ENCODE peak calls at places on chromosomes 5 and 9, in seven cellular contexts. One of them, this sample, is unnamed.

GRCh38 chr9:125295642-125296041 is 34.0 kb downstream of the GAPVD1 start:
- DNase-seq in fibroblast of mammary gland: no peak
- DNase-seq in AG04450: no peak
- DNase-seq in tibial artery: no peak
- DNase-seq in CD4-positive, CD25-positive, alpha-beta regulatory T cell: no peak
- DNase-seq in skeletal muscle cell: no peak
- DNase-seq in ovary: no peak
- DNase-seq in this sample: no peak

GRCh38 chr5:13731229-13731628 is 213.3 kb downstream of the DNAH5 start:
- DNase-seq in CD4-positive, CD25-positive, alpha-beta regulatory T cell: no peak
- DNase-seq in ovary: no peak
- DNase-seq in skeletal muscle cell: no peak
- DNase-seq in fibroblast of mammary gland: no peak
- DNase-seq in AG04450: no peak
- DNase-seq in tibial artery: no peak
- DNase-seq in this sample: no peak

GRCh38 chr9:87609002-87609401 is 111.3 kb downstream of the DAPK1 start:
- DNase-seq in ovary: no peak
- DNase-seq in skeletal muscle cell: no peak
- DNase-seq in AG04450: no peak
- DNase-seq in tibial artery: no peak
- DNase-seq in CD4-positive, CD25-positive, alpha-beta regulatory T cell: no peak
- DNase-seq in fibroblast of mammary gland: no peak
- DNase-seq in this sample: no peak

GRCh38 chr5:133679534-133679933 is 67.2 kb upstream of the FSTL4 start:
- DNase-seq in fibroblast of mammary gland: no peak
- DNase-seq in tibial artery: peak
- DNase-seq in ovary: no peak
- DNase-seq in AG04450: no peak
- DNase-seq in CD4-positive, CD25-positive, alpha-beta regulatory T cell: no peak
- DNase-seq in skeletal muscle cell: no peak
- DNase-seq in this sample: no peak

GRCh38 chr9:86246752-86247161 is 12.7 kb downstream of the C9orf153 start:
- DNase-seq in AG04450: no peak
- DNase-seq in tibial artery: no peak
- DNase-seq in fibroblast of mammary gland: peak
- DNase-seq in CD4-positive, CD25-positive, alpha-beta regulatory T cell: no peak
- DNase-seq in skeletal muscle cell: no peak
- DNase-seq in ovary: no peak
- DNase-seq in this sample: no peak

GRCh38 chr5:7851617-7852289 is 820 bp upstream of the CFAP90 start:
- DNase-seq in CD4-positive, CD25-positive, alpha-beta regulatory T cell: peak
- DNase-seq in fibroblast of mammary gland: no peak
- DNase-seq in ovary: no peak
- DNase-seq in skeletal muscle cell: no peak
- DNase-seq in tibial artery: no peak
- DNase-seq in AG04450: no peak
- DNase-seq in this sample: no peak

GRCh38 chr5:97075649-97076048 is 66.8 kb downstream of the LIX1 start:
- DNase-seq in skeletal muscle cell: no peak
- DNase-seq in ovary: no peak
- DNase-seq in fibroblast of mammary gland: no peak
- DNase-seq in AG04450: no peak
- DNase-seq in CD4-positive, CD25-positive, alpha-beta regulatory T cell: no peak
- DNase-seq in tibial artery: no peak
- DNase-seq in this sample: no peak

GRCh38 chr9:121362813-121363585 is 7.1 kb downstream of the STOM start:
- DNase-seq in ovary: no peak
- DNase-seq in fibroblast of mammary gland: peak
- DNase-seq in CD4-positive, CD25-positive, alpha-beta regulatory T cell: no peak
- DNase-seq in AG04450: no peak
- DNase-seq in skeletal muscle cell: peak
- DNase-seq in tibial artery: no peak
- DNase-seq in this sample: no peak

GRCh38 chr5:111070272-111071134 is 1.0 kb upstream of the TSLP start:
- DNase-seq in fibroblast of mammary gland: peak
- DNase-seq in CD4-positive, CD25-positive, alpha-beta regulatory T cell: no peak
- DNase-seq in skeletal muscle cell: no peak
- DNase-seq in AG04450: no peak
- DNase-seq in ovary: no peak
- DNase-seq in tibial artery: peak
- DNase-seq in this sample: no peak

GRCh38 chr5:14901462-14902051 is 30.0 kb upstream of the ANKH start:
- DNase-seq in ovary: no peak
- DNase-seq in skeletal muscle cell: no peak
- DNase-seq in fibroblast of mammary gland: peak
- DNase-seq in AG04450: peak
- DNase-seq in tibial artery: no peak
- DNase-seq in CD4-positive, CD25-positive, alpha-beta regulatory T cell: no peak
- DNase-seq in this sample: no peak

GRCh38 chr9:89482056-89482784 is 15.7 kb downstream of the SEMA4D start:
- DNase-seq in AG04450: no peak
- DNase-seq in fibroblast of mammary gland: no peak
- DNase-seq in skeletal muscle cell: no peak
- DNase-seq in tibial artery: no peak
- DNase-seq in ovary: no peak
- DNase-seq in CD4-positive, CD25-positive, alpha-beta regulatory T cell: no peak
- DNase-seq in this sample: no peak
- H3K4me3 ChIP-seq in AG04450: no peak
- H3K4me3 ChIP-seq in fibroblast of mammary gland: no peak
- H3K4me3 ChIP-seq in skeletal muscle cell: no peak
- H3K4me3 ChIP-seq in tibial artery: no peak
- H3K4me3 ChIP-seq in ovary: no peak
- H3K4me3 ChIP-seq in CD4-positive, CD25-positive, alpha-beta regulatory T cell: peak
- H3K4me3 ChIP-seq in this sample: no peak

GRCh38 chr9:16526380-16526779 is 344.1 kb downstream of the BNC2 start:
- DNase-seq in ovary: no peak
- DNase-seq in AG04450: no peak
- DNase-seq in skeletal muscle cell: no peak
- DNase-seq in fibroblast of mammary gland: peak
- DNase-seq in CD4-positive, CD25-positive, alpha-beta regulatory T cell: no peak
- DNase-seq in tibial artery: no peak
- DNase-seq in this sample: no peak
- H3K4me3 ChIP-seq in ovary: no peak
- H3K4me3 ChIP-seq in AG04450: no peak
- H3K4me3 ChIP-seq in skeletal muscle cell: no peak
- H3K4me3 ChIP-seq in fibroblast of mammary gland: no peak
- H3K4me3 ChIP-seq in CD4-positive, CD25-positive, alpha-beta regulatory T cell: no peak
- H3K4me3 ChIP-seq in tibial artery: no peak
- H3K4me3 ChIP-seq in this sample: no peak

GRCh38 chr9:134407123-134407779 is 81.0 kb downstream of the RXRA start:
- DNase-seq in skeletal muscle cell: peak
- DNase-seq in ovary: peak
- DNase-seq in CD4-positive, CD25-positive, alpha-beta regulatory T cell: peak
- DNase-seq in tibial artery: peak
- DNase-seq in AG04450: peak
- DNase-seq in fibroblast of mammary gland: peak
- DNase-seq in this sample: peak
- H3K4me3 ChIP-seq in skeletal muscle cell: peak
- H3K4me3 ChIP-seq in ovary: peak
- H3K4me3 ChIP-seq in CD4-positive, CD25-positive, alpha-beta regulatory T cell: peak
- H3K4me3 ChIP-seq in tibial artery: peak
- H3K4me3 ChIP-seq in AG04450: peak
- H3K4me3 ChIP-seq in fibroblast of mammary gland: peak
- H3K4me3 ChIP-seq in this sample: no peak

DNA sequence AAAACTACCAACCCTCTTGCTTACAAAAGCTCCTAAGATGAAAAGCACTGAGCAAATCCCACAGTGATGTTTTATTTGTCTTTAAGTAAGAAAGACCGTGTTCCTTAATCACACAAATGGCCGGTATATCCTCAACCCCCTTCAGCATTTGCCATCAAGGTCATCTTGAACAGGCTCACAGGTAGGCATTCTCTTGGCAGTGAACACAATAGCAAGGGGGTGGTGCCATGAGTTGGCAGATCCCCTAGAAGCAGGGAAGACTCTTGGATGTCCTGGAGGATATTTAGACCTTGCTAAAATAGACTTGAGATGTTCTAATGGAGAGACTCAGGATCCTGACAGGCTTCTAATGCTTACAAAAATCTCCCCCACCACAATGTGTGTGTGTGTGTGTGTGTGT is 323.0 kb downstream of the SPOCK1 start:
- DNase-seq in AG04450: no peak
- DNase-seq in fibroblast of mammary gland: no peak
- DNase-seq in tibial artery: no peak
- DNase-seq in CD4-positive, CD25-positive, alpha-beta regulatory T cell: no peak
- DNase-seq in skeletal muscle cell: no peak
- DNase-seq in ovary: no peak
- DNase-seq in this sample: no peak
- H3K4me3 ChIP-seq in AG04450: no peak
- H3K4me3 ChIP-seq in fibroblast of mammary gland: no peak
- H3K4me3 ChIP-seq in tibial artery: no peak
- H3K4me3 ChIP-seq in CD4-positive, CD25-positive, alpha-beta regulatory T cell: no peak
- H3K4me3 ChIP-seq in skeletal muscle cell: no peak
- H3K4me3 ChIP-seq in ovary: no peak
- H3K4me3 ChIP-seq in this sample: no peak

GRCh38 chr5:134793111-134793510 is 34.5 kb downstream of the DDX46 start:
- DNase-seq in tibial artery: no peak
- DNase-seq in AG04450: no peak
- DNase-seq in ovary: no peak
- DNase-seq in fibroblast of mammary gland: no peak
- DNase-seq in CD4-positive, CD25-positive, alpha-beta regulatory T cell: no peak
- DNase-seq in skeletal muscle cell: no peak
- DNase-seq in this sample: no peak
- H3K4me3 ChIP-seq in tibial artery: no peak
- H3K4me3 ChIP-seq in AG04450: no peak
- H3K4me3 ChIP-seq in ovary: no peak
- H3K4me3 ChIP-seq in fibroblast of mammary gland: no peak
- H3K4me3 ChIP-seq in CD4-positive, CD25-positive, alpha-beta regulatory T cell: no peak
- H3K4me3 ChIP-seq in skeletal muscle cell: no peak
- H3K4me3 ChIP-seq in this sample: no peak

DNA sequence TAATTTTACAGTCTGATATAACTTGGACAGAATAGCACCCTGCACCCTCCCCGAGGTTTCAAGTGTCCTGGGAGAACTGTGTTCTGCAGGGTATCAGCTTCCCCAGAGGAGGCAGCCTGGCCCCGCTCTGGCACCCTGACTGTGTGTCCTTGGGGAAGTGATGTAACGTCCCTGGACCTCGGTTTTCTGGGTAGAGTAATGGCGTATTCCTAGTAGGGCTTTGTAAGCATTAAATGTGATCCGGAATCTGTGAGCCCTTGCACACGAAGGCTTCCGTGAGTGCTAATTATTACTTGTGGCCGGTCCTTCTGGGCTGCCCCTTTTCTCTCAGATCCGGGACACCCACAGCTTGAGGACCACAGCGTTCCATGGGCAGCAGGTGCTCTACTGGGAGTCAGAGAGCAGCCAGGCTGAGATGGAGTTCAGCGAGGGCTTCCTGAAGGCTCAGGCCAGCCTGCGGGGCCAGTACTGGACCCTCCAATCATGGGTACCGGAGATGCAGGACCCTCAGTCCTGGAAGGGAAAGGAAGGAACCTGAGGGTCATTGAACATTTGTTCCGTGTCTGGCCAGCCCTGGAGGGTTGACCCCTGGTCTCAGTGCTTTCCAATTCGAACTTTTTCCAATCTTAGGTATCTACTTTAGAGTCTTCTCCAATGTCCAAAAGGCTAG is 1.0 kb upstream of the CACFD1 start:
- DNase-seq in skeletal muscle cell: no peak
- DNase-seq in ovary: no peak
- DNase-seq in tibial artery: no peak
- DNase-seq in CD4-positive, CD25-positive, alpha-beta regulatory T cell: no peak
- DNase-seq in AG04450: no peak
- DNase-seq in fibroblast of mammary gland: no peak
- DNase-seq in this sample: no peak
- H3K4me3 ChIP-seq in skeletal muscle cell: peak
- H3K4me3 ChIP-seq in ovary: no peak
- H3K4me3 ChIP-seq in tibial artery: peak
- H3K4me3 ChIP-seq in CD4-positive, CD25-positive, alpha-beta regulatory T cell: peak
- H3K4me3 ChIP-seq in AG04450: peak
- H3K4me3 ChIP-seq in fibroblast of mammary gland: no peak
- H3K4me3 ChIP-seq in this sample: no peak

DNA sequence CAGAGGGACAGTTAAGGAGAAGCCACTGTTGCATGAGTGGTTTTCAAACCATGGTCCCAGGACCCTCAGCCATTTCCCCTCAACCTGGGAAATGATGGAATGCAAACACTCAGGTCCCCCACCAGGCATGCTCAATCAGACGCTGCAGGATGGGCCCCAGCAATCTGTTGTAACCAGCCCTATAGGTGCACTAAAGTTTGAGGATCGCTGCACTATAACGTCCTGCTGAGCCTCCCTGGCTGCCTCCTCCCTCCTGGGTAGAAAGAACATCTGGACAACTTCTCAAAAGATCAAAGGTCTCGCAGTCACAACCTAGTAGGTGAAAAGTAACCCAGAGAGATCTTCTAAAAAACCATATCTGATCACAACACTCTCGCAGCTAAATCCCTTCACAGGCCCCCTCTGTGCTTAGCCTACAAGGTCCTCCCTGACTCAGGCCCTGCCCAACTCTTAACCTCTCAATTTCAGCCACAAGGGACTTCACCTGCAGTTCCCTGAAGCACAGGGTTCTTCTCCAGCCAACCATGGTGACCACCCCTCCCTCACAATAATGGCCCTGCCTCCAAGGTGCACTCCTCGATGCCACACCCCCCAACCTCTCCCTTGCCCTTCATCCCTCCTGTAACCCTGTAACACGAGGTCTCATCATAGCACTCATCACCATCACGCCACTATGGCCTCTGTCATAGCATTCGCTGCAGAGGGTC is 3.5 kb downstream of the SHB start:
- DNase-seq in ovary: no peak
- DNase-seq in tibial artery: no peak
- DNase-seq in AG04450: no peak
- DNase-seq in skeletal muscle cell: no peak
- DNase-seq in fibroblast of mammary gland: no peak
- DNase-seq in CD4-positive, CD25-positive, alpha-beta regulatory T cell: no peak
- DNase-seq in this sample: no peak
- H3K4me3 ChIP-seq in ovary: no peak
- H3K4me3 ChIP-seq in tibial artery: peak
- H3K4me3 ChIP-seq in AG04450: peak
- H3K4me3 ChIP-seq in skeletal muscle cell: peak
- H3K4me3 ChIP-seq in fibroblast of mammary gland: no peak
- H3K4me3 ChIP-seq in CD4-positive, CD25-positive, alpha-beta regulatory T cell: no peak
- H3K4me3 ChIP-seq in this sample: no peak

GRCh38 chr9:79362100-79363081 is 209.4 kb upstream of the TLE4 start:
- DNase-seq in tibial artery: no peak
- DNase-seq in ovary: no peak
- DNase-seq in AG04450: no peak
- DNase-seq in CD4-positive, CD25-positive, alpha-beta regulatory T cell: no peak
- DNase-seq in fibroblast of mammary gland: no peak
- DNase-seq in skeletal muscle cell: no peak
- DNase-seq in this sample: no peak
- H3K4me3 ChIP-seq in tibial artery: no peak
- H3K4me3 ChIP-seq in ovary: no peak
- H3K4me3 ChIP-seq in AG04450: no peak
- H3K4me3 ChIP-seq in CD4-positive, CD25-positive, alpha-beta regulatory T cell: no peak
- H3K4me3 ChIP-seq in fibroblast of mammary gland: no peak
- H3K4me3 ChIP-seq in skeletal muscle cell: no peak
- H3K4me3 ChIP-seq in this sample: no peak